ENCODE peak calls at places on chromosome 10, in four cellular contexts. V is H1, J is GM12878, Z is K562. N is an unnamed sample.

GRCh38 chr10:51422311-51423120 is 276.9 kb downstream of the CSTF2T start:
- DNase-seq in V (peak), J (peak), Z (peak), N (peak)

GRCh38 chr10:77532068-77532467 is 105.5 kb downstream of the KCNMA1 start:
- DNase-seq in V (no peak), J (no peak), Z (no peak), N (no peak)

GRCh38 chr10:110843031-110843430 is 28.7 kb upstream of the PDCD4 start:
- DNase-seq in V (no peak), J (peak), Z (no peak), N (no peak)

GRCh38 chr10:85921789-85922188 is 444.8 kb downstream of the GRID1 start:
- DNase-seq in V (no peak), J (no peak), Z (no peak), N (no peak)

GRCh38 chr10:6999232-6999925 is 411.5 kb downstream of the SFMBT2 start:
- DNase-seq in V (no peak), J (no peak), Z (no peak), N (no peak)

GRCh38 chr10:86757110-86757790 is 831 bp downstream of the BMPR1A start:
- DNase-seq in V (no peak), J (no peak), Z (no peak), N (peak)

GRCh38 chr10:43078175-43078985 is 1.5 kb downstream of the RET start:
- DNase-seq in V (no peak), J (no peak), Z (no peak), N (no peak)

GRCh38 chr10:30114871-30115270 is 55.5 kb upstream of the JCAD start:
- DNase-seq in V (no peak), J (no peak), Z (no peak), N (no peak)

GRCh38 chr10:15714847-15715246 is 4.9 kb downstream of the ITGA8 start:
- DNase-seq in V (no peak), J (no peak), Z (no peak), N (no peak)

GRCh38 chr10:111756541-111757061 is 427.0 kb downstream of the GPAM start:
- DNase-seq in V (peak), J (no peak), Z (no peak), N (peak)

DNA sequence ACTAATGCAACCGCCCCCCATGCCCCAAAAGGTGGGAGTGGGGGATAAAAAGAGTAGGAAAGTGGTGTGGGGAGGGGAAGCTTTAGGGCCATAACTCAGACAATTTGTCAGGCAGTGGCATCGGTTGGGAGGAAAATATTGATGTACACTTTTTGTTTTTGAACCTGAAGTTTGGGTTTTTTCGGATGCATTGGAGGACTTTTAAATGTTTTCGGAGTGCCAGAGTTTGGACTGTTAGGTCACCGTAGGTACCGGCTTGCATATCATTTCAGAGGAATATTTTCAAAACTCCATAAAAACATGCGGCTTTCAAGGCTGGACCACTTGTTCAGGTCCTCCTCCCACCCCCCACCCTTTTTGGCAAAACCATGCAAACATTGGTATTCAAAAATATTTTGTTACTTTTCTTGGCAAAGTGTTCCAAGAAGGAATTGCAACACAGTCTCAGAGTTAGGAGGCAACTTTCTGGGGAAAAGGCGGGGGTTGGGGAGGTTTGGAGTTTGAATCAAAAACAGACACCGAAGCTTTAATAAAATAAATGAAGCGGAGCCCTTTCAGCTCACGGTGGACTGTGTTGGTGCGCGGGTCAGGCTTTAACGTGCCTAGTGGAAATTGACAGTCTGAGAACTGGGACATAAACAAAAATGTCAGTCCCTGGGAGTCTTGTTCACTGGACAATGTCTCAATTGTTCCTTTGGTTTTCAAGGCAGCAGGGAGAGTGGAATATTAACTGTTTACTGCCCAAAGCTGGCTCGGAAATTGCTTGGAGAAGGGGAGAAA is 109.1 kb downstream of the TCF7L2 start:
- DNase-seq in V (no peak), J (no peak), Z (no peak), N (no peak)
- TF ChIP-seq CEBPB in V (no peak), J (no peak), Z (no peak), N (peak)

DNA sequence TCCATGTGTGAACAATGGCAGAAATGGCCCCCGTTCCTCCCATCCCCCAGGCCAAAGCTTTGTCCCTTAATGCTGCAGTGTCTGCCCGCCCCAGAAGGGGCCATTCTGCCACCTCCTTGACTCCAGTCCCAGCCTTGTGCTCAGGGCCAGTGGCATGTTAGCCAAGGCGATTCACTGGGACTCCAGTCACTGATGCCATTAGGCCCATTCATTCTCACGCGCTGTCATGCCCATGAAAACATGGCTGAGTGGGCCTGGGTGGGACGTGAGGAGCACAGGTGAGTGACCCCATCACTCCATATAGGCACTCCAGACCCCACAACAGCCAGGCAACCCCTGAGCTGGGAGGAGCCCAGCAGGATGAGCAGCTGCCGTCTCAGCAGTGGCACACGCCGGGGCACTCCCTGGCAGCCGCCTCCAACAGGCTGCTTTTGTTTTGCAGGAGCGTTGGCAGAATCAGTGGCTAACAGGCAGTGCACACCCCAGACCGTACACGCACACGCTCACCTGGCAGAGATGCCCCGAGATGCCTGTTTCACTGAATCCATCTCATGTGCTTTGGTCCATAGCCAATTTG is 79.5 kb downstream of the TCERG1L start:
- DNase-seq in V (no peak), J (no peak), Z (no peak), N (no peak)
- H3K4me2 ChIP-seq in V (no peak), J (no peak), Z (no peak), N (no peak)

GRCh38 chr10:62978417-62978955 is 154.6 kb upstream of the NRBF2 start:
- DNase-seq in V (no peak), J (no peak), Z (no peak), N (no peak)
- TF ChIP-seq EGR1 in V (no peak), J (no peak), Z (no peak), N (no peak)

GRCh38 chr10:71684356-71685173 is 35.0 kb downstream of the C10orf105 start:
- DNase-seq in V (no peak), J (no peak), Z (peak), N (peak)
- TF ChIP-seq CEBPB in V (no peak), J (no peak), Z (no peak), N (no peak)

GRCh38 chr10:5679606-5680005 is 5.0 kb upstream of the TASOR2 start:
- DNase-seq in V (no peak), J (no peak), Z (no peak), N (no peak)
- H3K4me2 ChIP-seq in V (no peak), J (no peak), Z (no peak), N (no peak)

GRCh38 chr10:119865699-119866240 is 6.9 kb downstream of the MCMBP start:
- DNase-seq in V (no peak), J (no peak), Z (no peak), N (no peak)
- TF ChIP-seq EGR1 in V (no peak), J (no peak), Z (no peak), N (no peak)

DNA sequence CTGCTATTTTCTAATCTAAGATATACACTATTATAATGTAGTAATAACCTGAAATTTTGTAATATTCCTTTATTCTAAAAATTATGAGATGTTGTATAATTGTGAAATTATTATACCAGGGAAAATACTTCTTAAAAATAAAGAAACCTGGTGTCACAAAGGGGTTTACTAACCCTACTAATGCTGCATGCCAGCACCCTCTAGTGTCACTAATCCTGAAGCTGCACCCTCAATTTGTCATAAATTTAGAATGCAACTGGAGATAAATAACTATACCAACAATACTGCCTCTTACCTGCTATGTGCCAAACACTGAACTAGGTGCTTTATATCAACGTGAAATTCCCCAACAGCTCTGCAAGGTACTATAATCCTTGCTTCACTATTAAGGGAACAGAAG is 30.8 kb downstream of the TM9SF3 start:
- DNase-seq in V (no peak), J (no peak), Z (peak), N (no peak)
- TF ChIP-seq CEBPB in V (no peak), J (no peak), Z (no peak), N (no peak)